ENCODE peak calls at places on chromosomes 13 and 19, in four cellular contexts. X is gastrocnemius medialis, E is body of pancreas, Q is transverse colon. G is an unnamed sample.

GRCh38 chr13:38819053-38819452 is 132.2 kb downstream of the FREM2 start:
- DNase-seq in E (no peak), Q (no peak), X (no peak), G (no peak)

GRCh38 chr19:30093966-30094770 is 152.1 kb downstream of the URI1 start:
- DNase-seq in E (no peak), Q (no peak), X (no peak), G (no peak)

GRCh38 chr19:2097330-2098327 is 914 bp downstream of the IZUMO4 start:
- DNase-seq in E (peak; percentile 61), X (no peak), Q (peak; percentile 36), G (no peak)

GRCh38 chr13:102940143-102940542 is 94.3 kb downstream of the ERCC5 start:
- DNase-seq in X (no peak), E (no peak), Q (no peak), G (no peak)

GRCh38 chr19:2266183-2266993 is 10.2 kb upstream of the JSRP1 start:
- DNase-seq in X (peak; percentile 61), E (peak; percentile 70), Q (peak; percentile 93), G (peak; percentile 93)

GRCh38 chr13:64709079-64709478 is 2521.1 kb downstream of the PCDH9 start:
- DNase-seq in E (no peak), X (no peak), Q (no peak), G (no peak)

GRCh38 chr13:23570099-23570926 is at the start of gene TNFRSF19:
- DNase-seq in X (no peak), Q (no peak), E (peak; percentile 25), G (peak; percentile 60)

GRCh38 chr19:30314805-30315155 is 57.4 kb upstream of the ZNF536 start:
- DNase-seq in X (no peak), Q (no peak), E (no peak), G (no peak)

GRCh38 chr13:27338816-27339215 is 68.2 kb downstream of the RASL11A start:
- DNase-seq in X (no peak), E (no peak), Q (no peak), G (no peak)

GRCh38 chr13:88526186-88526852 is 855.1 kb downstream of the SLITRK5 start:
- DNase-seq in Q (no peak), X (no peak), E (no peak), G (no peak)

GRCh38 chr13:38577048-38577447 is 109.8 kb upstream of the FREM2 start:
- DNase-seq in X (no peak), E (no peak), Q (no peak), G (no peak)

GRCh38 chr13:26445092-26445491 is 112.4 kb upstream of the WASF3 start:
- DNase-seq in X (no peak), E (no peak), Q (no peak), G (no peak)

GRCh38 chr19:2487780-2488330 is 11.9 kb downstream of the GADD45B start:
- DNase-seq in E (no peak), Q (no peak), X (no peak), G (no peak)

GRCh38 chr19:8840708-8841107 is 8.5 kb downstream of the MBD3L1 start:
- DNase-seq in E (no peak), X (no peak), Q (no peak), G (no peak)

GRCh38 chr19:16470541-16470910 is 1.2 kb downstream of the EPS15L1 start:
- DNase-seq in Q (no peak), X (no peak), E (no peak), G (no peak)

GRCh38 chr13:75549262-75550158 is at the start of gene UCHL3:
- DNase-seq in X (peak; percentile 89), Q (peak; percentile 98), E (peak; percentile 98), G (peak; percentile 96)

GRCh38 chr19:13163609-13164364 is 13.6 kb downstream of the IER2 start:
- DNase-seq in Q (peak; percentile 80), X (peak; percentile 42), E (peak; percentile 81), G (peak; percentile 61)

GRCh38 chr13:111429064-111429558 is 108.7 kb downstream of the TEX29 start:
- DNase-seq in X (no peak), Q (peak; percentile 43), E (peak; percentile 65), G (peak; percentile 74)

GRCh38 chr19:47446534-47447469 is 24.9 kb downstream of the SLC8A2 start:
- DNase-seq in Q (peak; percentile 32), X (no peak), E (no peak), G (peak; percentile 64)

GRCh38 chr19:7597689-7598088 is 2.0 kb downstream of the CAMSAP3 start:
- DNase-seq in Q (no peak), E (no peak), X (no peak), G (no peak)

GRCh38 chr19:47479701-47480503 is 4.1 kb downstream of the KPTN start:
- DNase-seq in Q (no peak), X (no peak), E (no peak), G (no peak)

GRCh38 chr13:42478531-42479156 is 95.3 kb upstream of the TNFSF11 start:
- DNase-seq in Q (no peak), E (no peak), X (no peak), G (no peak)

GRCh38 chr13:80340643-80341097 is 256 bp downstream of the SPRY2 start:
- DNase-seq in E (peak; percentile 50), Q (no peak), X (no peak), G (no peak)

GRCh38 chr19:374183-374885 is 29.7 kb upstream of the MIER2 start:
- DNase-seq in E (no peak), X (no peak), Q (no peak), G (no peak)

GRCh38 chr19:10450853-10451609 is 30.7 kb downstream of the PDE4A start:
- DNase-seq in X (no peak), Q (peak; percentile 93), E (no peak), G (peak; percentile 81)

GRCh38 chr13:113746143-113746525 is 12.9 kb upstream of the TMEM255B start:
- DNase-seq in X (no peak), Q (peak; percentile 52), E (no peak), G (no peak)

GRCh38 chr19:7874857-7875393 is 735 bp upstream of the PRR36 start:
- DNase-seq in X (no peak), E (no peak), Q (no peak), G (no peak)

GRCh38 chr19:47228168-47228936 is 2.6 kb downstream of the BBC3 start:
- DNase-seq in X (peak; percentile 44), Q (peak; percentile 74), E (peak; percentile 52), G (peak; percentile 52)

GRCh38 chr19:33052352-33052972 is 12.2 kb downstream of the RHPN2 start:
- DNase-seq in Q (peak; percentile 54), E (no peak), X (no peak), G (no peak)

GRCh38 chr19:52170863-52171320 is 529 bp downstream of the ZNF836 start:
- DNase-seq in X (no peak), Q (peak; percentile 27), E (peak; percentile 33), G (peak; percentile 24)

GRCh38 chr19:30719189-30719990 is 347.2 kb downstream of the ZNF536 start:
- DNase-seq in X (peak; percentile 5), E (peak; percentile 80), Q (peak; percentile 60), G (peak; percentile 67)

DNA sequence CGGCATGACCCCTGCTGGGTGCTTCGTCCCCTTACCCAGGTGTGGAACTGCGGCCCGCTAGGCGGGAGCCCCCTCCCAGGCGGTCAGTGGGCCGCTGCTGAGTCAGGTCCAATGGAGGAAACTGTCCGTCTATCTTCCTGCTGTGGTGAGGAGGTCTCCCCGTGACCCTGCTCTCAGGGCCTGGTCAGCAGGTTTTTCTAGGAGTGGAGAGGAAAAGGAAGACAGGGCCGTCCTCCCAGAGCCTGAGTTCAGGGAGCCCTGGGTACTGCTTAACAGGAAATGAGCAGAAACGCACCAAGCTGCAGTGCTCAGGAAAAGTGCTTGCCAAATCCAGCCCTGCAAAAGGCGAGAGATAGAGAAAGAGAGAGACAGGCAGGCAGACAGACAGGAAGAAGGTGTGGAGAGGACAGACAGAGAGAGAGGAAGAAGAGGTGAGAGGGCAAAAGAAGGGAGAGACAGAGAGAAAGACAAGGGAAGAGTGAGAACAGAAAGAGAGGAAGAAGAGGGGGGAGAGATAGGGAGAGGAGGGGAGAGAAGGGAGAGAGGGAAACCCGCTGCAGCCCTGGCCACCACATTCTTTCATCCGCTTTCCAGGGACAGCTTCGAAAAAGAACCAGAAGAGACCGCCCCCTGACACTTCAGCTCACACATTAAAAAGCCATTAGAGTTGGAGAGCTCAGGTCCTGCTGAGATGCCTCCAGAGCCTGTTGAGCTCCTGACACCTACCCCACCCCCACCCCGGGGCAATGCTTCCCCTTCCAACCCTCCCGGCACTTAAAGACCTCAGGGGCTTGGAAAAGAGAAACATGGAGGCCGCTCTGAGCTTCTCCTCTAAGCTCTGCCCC is 10.1 kb downstream of the SH3GL1 start:
- DNase-seq in X (no peak), Q (peak; percentile 30), E (no peak), G (peak; percentile 43)
- TF ChIP-seq POLR2A in X (no peak), Q (no peak), E (no peak), G (no peak)

DNA sequence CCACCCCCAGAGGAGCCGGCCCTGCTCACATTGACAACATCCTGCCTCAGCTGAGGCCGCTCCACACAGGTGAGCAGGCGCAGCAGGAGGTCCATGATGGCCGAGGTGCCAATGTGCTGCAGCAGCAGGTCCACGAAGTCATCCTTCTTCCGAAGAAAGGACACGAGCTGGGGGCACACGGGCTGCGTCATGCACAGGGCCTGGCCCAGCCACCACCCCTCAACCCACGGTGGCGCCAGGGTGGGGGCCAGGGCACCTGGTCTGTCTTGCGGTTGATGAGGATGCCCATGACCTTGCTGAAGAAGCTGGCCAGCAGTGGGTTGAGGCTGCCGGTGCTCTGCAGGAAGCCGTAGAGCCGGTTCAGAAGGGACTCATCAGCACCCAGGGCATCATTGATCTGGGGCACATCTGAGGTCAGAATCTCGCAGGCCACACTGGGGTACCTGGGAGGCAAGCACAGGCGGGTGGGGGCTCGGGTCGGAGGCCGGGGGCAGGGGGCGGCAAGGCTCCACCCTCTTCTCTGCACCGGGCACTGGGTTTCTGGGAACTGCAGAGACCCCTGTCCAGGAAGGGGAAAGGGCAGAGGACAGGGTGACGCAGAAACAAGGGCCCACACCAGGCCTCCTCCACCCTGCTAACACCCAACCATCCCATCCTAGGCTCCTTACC is 13.4 kb downstream of the PPP6R1 start:
- DNase-seq in X (no peak), Q (no peak), E (no peak), G (no peak)
- TF ChIP-seq CTCF in X (no peak), Q (no peak), E (no peak), G (no peak)

GRCh38 chr19:18399008-18399407 is 1.6 kb upstream of the LRRC25 start:
- DNase-seq in Q (peak; percentile 60), X (no peak), E (peak; percentile 59), G (peak; percentile 88)
- H3K4me1 ChIP-seq in Q (peaks cover 46% of the 10 kb centered on the region), X (no peaks in the 10 kb centered on the region), E (peaks cover 45% of the 10 kb centered on the region), G (peaks cover 42% of the 10 kb centered on the region)

DNA sequence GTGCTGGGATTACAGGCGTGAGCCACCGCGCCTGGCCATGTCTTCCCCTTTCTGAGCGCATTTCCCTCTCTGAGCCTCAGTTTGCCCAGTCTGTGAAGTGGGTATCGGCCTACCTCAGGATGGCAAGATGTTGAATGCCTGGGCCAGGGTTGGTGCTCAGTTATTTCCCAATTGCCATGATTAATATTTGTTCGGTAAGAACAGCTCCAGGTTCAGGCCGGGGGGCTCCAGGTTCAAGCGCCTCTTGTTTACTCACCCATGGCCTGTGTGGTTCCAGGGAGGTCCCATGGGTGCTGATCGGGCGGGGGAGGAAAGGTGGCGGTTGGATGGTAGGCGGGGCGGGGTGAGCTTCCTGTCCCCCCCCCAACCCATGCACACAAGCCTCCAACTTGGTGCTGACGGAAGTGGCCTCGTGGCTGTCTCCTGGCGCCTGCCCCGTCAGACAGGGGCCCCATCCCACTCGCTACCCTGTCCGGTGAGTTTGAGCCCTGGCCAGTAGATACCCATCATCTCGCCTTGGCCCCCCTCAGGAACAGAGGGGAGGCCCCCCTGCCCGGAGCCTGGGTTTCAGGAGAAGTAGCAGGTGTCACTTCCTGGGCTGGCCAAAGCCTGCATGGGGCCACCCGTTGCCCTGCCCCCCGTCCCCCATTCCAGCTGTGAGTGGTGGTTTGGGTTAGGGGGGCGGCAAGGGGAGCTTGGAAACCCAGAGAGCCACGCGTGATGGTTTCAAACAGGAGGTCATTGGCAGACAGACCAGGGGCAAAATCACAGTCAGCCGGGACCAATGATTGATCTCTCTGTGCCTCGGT is at the start of gene FCHO1:
- DNase-seq in E (no peak), Q (peak; percentile 80), X (no peak), G (no peak)
- TF ChIP-seq POLR2A in E (no peak), Q (no peak), X (no peak), G (no peak)

GRCh38 chr19:20964798-20965197 is 41.7 kb downstream of the ZNF85 start:
- DNase-seq in X (no peak), Q (no peak), E (peak; percentile 22), G (no peak)
- TF ChIP-seq CTCF in X (no peak), Q (no peak), E (no peak), G (no peak)

G was measured in testis.